ENCODE peak calls at places on chromosomes 2 and 18, in ten cellular contexts. L, H, R, M, J, K, E, O, T and X are unnamed samples.

GRCh38 chr18:24397694-24398365 is at the start of gene OSBPL1A:
- DNase-seq in L (peak), M (peak), R (peak), J (peak), O (peak), H (peak), E (peak), K (peak), T (peak), X (peak)

GRCh38 chr18:67600181-67600631 is 83.7 kb upstream of the DSEL start:
- DNase-seq in M (no peak), J (no peak), T (peak), R (peak), H (no peak), E (peak), L (peak), K (no peak), O (no peak), X (no peak)

GRCh38 chr2:160932960-160933359 is 227.3 kb upstream of the TANK start:
- DNase-seq in K (no peak), E (no peak), O (peak), L (peak), R (peak), J (no peak), M (peak), T (peak), H (no peak), X (no peak)

GRCh38 chr2:84283496-84283895 is 175.6 kb downstream of the SUCLG1 start:
- DNase-seq in M (no peak), J (no peak), T (no peak), K (no peak), L (no peak), R (no peak), E (no peak), H (no peak), O (no peak), X (no peak)

GRCh38 chr18:9575558-9575957 is 38.8 kb downstream of the PPP4R1 start:
- DNase-seq in R (peak), K (no peak), H (no peak), O (peak), L (peak), T (peak), J (peak), E (peak), M (peak), X (no peak)

GRCh38 chr2:71000780-71001591 is 6.3 kb upstream of the TEX261 start:
- DNase-seq in O (peak), E (peak), L (peak), R (peak), T (peak), J (peak), K (peak), M (peak), H (peak), X (peak)

GRCh38 chr2:212157011-212157410 is 381.6 kb downstream of the ERBB4 start:
- DNase-seq in T (peak), E (no peak), R (peak), M (no peak), L (peak), O (no peak), K (no peak), J (no peak), H (no peak), X (no peak)

GRCh38 chr18:7155887-7156286 is 38.3 kb upstream of the LAMA1 start:
- DNase-seq in R (no peak), H (no peak), T (no peak), K (no peak), L (no peak), M (no peak), J (no peak), O (no peak), E (no peak), X (no peak)

GRCh38 chr2:109701362-109701761 is 87.2 kb downstream of the SOWAHC start:
- DNase-seq in E (no peak), L (no peak), R (peak), O (no peak), M (peak), T (no peak), J (no peak), H (no peak), K (no peak), X (no peak)

GRCh38 chr18:56258178-56258577 is 380.2 kb downstream of the TXNL1 start:
- DNase-seq in O (no peak), J (no peak), T (peak), M (no peak), R (no peak), L (peak), K (no peak), E (no peak), H (no peak), X (no peak)

GRCh38 chr2:26639685-26640240 is 1.4 kb downstream of the CIB4 start:
- DNase-seq in T (no peak), E (no peak), J (no peak), R (no peak), O (no peak), K (peak), H (no peak), M (no peak), L (no peak), X (peak)

GRCh38 chr18:5630766-5631413 is 87.1 kb upstream of the EPB41L3 start:
- DNase-seq in M (no peak), L (no peak), K (no peak), E (no peak), R (no peak), H (no peak), J (peak), O (no peak), T (no peak), X (no peak)

GRCh38 chr2:230713331-230714121 is 884 bp downstream of the CAB39 start:
- DNase-seq in O (no peak), J (peak), E (peak), K (peak), T (no peak), H (peak), R (peak), M (peak), L (no peak), X (no peak)

GRCh38 chr2:85049236-85049635 is 78.3 kb downstream of the KCMF1 start:
- DNase-seq in R (no peak), L (no peak), J (no peak), T (no peak), H (no peak), M (no peak), K (no peak), O (no peak), E (no peak), X (no peak)

GRCh38 chr2:98438190-98439133 is 6.2 kb upstream of the INPP4A start:
- DNase-seq in O (no peak), R (no peak), E (no peak), H (no peak), L (no peak), J (no peak), T (no peak), M (no peak), K (no peak), X (no peak)

GRCh38 chr18:80245781-80246655 is 1.3 kb downstream of the PARD6G start:
- DNase-seq in R (peak), H (no peak), J (no peak), E (peak), K (no peak), M (no peak), L (no peak), O (no peak), T (no peak), X (no peak)

GRCh38 chr18:34921811-34922385 is 119.3 kb upstream of the MAPRE2 start:
- DNase-seq in K (no peak), H (no peak), O (no peak), R (no peak), M (no peak), T (no peak), E (no peak), L (no peak), J (no peak), X (no peak)

GRCh38 chr2:29201979-29202378 is 86.8 kb downstream of the CLIP4 start:
- DNase-seq in O (no peak), K (no peak), J (no peak), H (no peak), T (no peak), R (no peak), L (no peak), E (no peak), M (no peak), X (no peak)

GRCh38 chr18:3758531-3758930 is 308.6 kb downstream of the TGIF1 start:
- DNase-seq in J (no peak), E (no peak), R (peak), T (peak), H (no peak), O (no peak), M (no peak), K (no peak), L (peak), X (no peak)

GRCh38 chr2:181457741-181458425 is 697 bp downstream of the ITGA4 start:
- DNase-seq in E (peak), H (peak), J (peak), L (peak), R (peak), M (no peak), T (peak), K (peak), O (no peak), X (peak)
- TF ChIP-seq CTCF in E (no peak), H (no peak), J (no peak), L (no peak), R (no peak), M (no peak), T (peak), K (no peak), O (no peak), X (no peak)

GRCh38 chr2:150425121-150425559 is 62.3 kb downstream of the RND3 start:
- DNase-seq in H (no peak), J (peak), L (peak), K (no peak), E (peak), M (no peak), O (no peak), R (peak), T (peak), X (no peak)
- TF ChIP-seq CTCF in H (no peak), J (peak), L (peak), K (peak), E (no peak), M (no peak), O (no peak), R (peak), T (peak), X (no peak)

GRCh38 chr2:19810148-19810547 is 91.6 kb downstream of the TTC32 start:
- DNase-seq in M (no peak), J (no peak), R (no peak), E (no peak), T (no peak), K (no peak), L (no peak), H (no peak), O (no peak), X (no peak)
- TF ChIP-seq CTCF in M (no peak), J (no peak), R (no peak), E (no peak), T (no peak), K (no peak), L (no peak), H (no peak), O (no peak), X (no peak)

GRCh38 chr2:171185941-171186340 is 25.2 kb upstream of the TLK1 start:
- DNase-seq in E (no peak), M (no peak), T (peak), J (peak), K (no peak), H (no peak), L (peak), O (no peak), R (no peak), X (no peak)

GRCh38 chr2:171181067-171182049 is 20.7 kb upstream of the TLK1 start:
- DNase-seq in K (no peak), T (no peak), O (no peak), E (no peak), M (no peak), H (no peak), L (no peak), J (no peak), R (no peak), X (no peak)

GRCh38 chr2:171187177-171187576 is 26.5 kb upstream of the TLK1 start:
- DNase-seq in H (no peak), R (no peak), T (no peak), J (no peak), L (no peak), E (no peak), K (no peak), M (no peak), O (no peak), X (no peak)

GRCh38 chr2:171187819-171188218 is 27.1 kb upstream of the TLK1 start:
- DNase-seq in E (no peak), L (no peak), M (no peak), O (no peak), T (no peak), H (no peak), R (no peak), J (no peak), K (no peak), X (no peak)

DNA sequence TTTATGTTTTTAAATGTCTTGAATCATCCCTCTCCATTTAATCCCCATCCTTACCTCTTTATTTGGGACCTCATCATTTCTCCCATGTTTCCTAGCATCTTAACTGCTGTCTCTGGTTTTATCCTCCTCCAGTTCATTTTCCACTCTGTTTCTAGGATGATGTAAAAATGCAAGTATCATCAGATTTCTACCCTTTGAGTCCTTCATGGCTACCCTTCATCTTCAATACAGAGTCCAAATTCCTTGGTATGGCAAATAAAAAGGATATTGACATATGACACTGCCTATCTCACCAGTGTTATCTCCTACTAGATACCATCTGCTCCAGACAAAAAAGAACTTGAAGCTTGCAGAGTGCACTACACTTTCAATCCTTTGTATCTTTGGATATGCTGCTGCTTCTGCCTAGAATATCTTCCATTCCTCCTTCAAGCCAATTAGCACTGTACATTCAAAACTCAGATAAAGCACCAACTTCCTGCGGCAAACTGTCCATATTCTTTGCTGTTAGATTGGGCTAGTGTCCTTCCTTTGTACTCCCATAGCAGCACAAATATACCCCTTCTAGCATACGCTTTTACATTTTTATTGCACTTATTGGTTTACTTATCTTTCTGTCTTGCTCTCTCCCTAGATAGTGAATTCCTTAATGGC is 24.6 kb upstream of the TLK1 start:
- DNase-seq in R (no peak), M (peak), K (no peak), T (no peak), L (no peak), J (no peak), H (no peak), O (no peak), E (no peak), X (no peak)
- TF ChIP-seq CTCF in R (no peak), M (no peak), K (no peak), T (no peak), L (no peak), J (no peak), H (no peak), O (no peak), E (no peak), X (no peak)

DNA sequence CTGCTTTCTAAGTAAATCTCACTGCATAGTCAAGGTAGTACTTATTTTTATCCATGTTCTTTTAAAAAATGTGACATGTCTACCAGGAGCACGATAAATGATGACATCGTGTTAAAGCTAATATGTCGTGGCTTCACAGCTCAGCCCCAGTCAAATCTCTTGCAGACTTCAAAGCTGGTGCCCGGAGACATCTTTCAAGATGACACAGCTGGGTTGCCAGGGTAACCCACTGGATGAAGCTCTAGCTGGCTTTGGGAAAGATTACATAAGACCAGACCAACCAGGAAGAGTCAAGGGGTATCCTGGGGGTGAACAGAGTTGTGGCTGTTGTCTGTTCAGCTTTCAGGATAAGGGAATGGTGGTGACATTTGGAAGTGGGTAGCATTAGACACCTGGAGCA is 67.8 kb downstream of the VSNL1 start:
- DNase-seq in H (no peak), O (no peak), R (no peak), T (no peak), M (no peak), K (no peak), E (no peak), L (no peak), J (no peak), X (no peak)
- TF ChIP-seq CTCF in H (no peak), O (no peak), R (no peak), T (no peak), M (no peak), K (no peak), E (no peak), L (no peak), J (no peak), X (no peak)

GRCh38 chr2:240259201-240259923 is 118.9 kb upstream of the OTOS start:
- DNase-seq in O (no peak), R (no peak), K (peak), L (no peak), T (no peak), J (peak), H (peak), M (no peak), E (no peak), X (no peak)
- TF ChIP-seq CTCF in O (no peak), R (no peak), K (peak), L (no peak), T (no peak), J (peak), H (no peak), M (no peak), E (no peak), X (peak)

GRCh38 chr18:48037481-48038271 is 107.2 kb upstream of the SMAD2 start:
- DNase-seq in J (peak), T (no peak), O (no peak), H (peak), R (peak), E (no peak), L (no peak), M (no peak), K (no peak), X (no peak)
- TF ChIP-seq CTCF in J (peak), T (peak), O (peak), H (peak), R (peak), E (no peak), L (no peak), M (peak), K (peak), X (peak)

GRCh38 chr2:12317286-12317685 is 399.4 kb upstream of the TRIB2 start:
- DNase-seq in J (no peak), O (no peak), M (no peak), H (no peak), K (no peak), T (no peak), L (no peak), R (no peak), E (no peak), X (no peak)

GRCh38 chr2:12316464-12316863 is 400.3 kb upstream of the TRIB2 start:
- DNase-seq in T (no peak), K (no peak), O (no peak), R (no peak), H (no peak), J (no peak), M (no peak), L (no peak), E (no peak), X (no peak)

GRCh38 chr2:12320027-12320734 is 396.6 kb upstream of the TRIB2 start:
- DNase-seq in K (no peak), T (peak), E (no peak), M (no peak), R (no peak), J (no peak), H (no peak), L (peak), O (no peak), X (no peak)

GRCh38 chr2:12317853-12318426 is 398.8 kb upstream of the TRIB2 start:
- DNase-seq in R (peak), E (no peak), T (peak), H (no peak), O (no peak), M (no peak), K (no peak), L (peak), J (no peak), X (no peak)

GRCh38 chr2:12318427-12319057 is 398.2 kb upstream of the TRIB2 start:
- DNase-seq in M (no peak), J (no peak), R (peak), K (no peak), O (no peak), E (no peak), H (no peak), L (peak), T (peak), X (no peak)
- TF ChIP-seq CTCF in M (no peak), J (no peak), R (no peak), K (no peak), O (no peak), E (no peak), H (no peak), L (no peak), T (no peak), X (no peak)

GRCh38 chr2:138112536-138112935 is 148.3 kb downstream of the HNMT start:
- DNase-seq in K (no peak), T (peak), J (no peak), L (no peak), R (peak), M (no peak), H (no peak), O (no peak), E (no peak), X (no peak)

GRCh38 chr2:138115664-138116063 is 151.4 kb downstream of the HNMT start:
- DNase-seq in J (no peak), O (no peak), L (no peak), R (peak), K (no peak), E (no peak), T (peak), H (no peak), M (no peak), X (no peak)

GRCh38 chr2:138113871-138114525 is 149.7 kb downstream of the HNMT start:
- DNase-seq in E (no peak), K (no peak), L (no peak), M (no peak), H (no peak), O (no peak), R (no peak), J (no peak), T (no peak), X (no peak)

GRCh38 chr2:138121769-138122661 is 157.7 kb downstream of the HNMT start:
- DNase-seq in H (no peak), L (no peak), E (no peak), R (peak), K (no peak), T (no peak), J (no peak), M (peak), O (no peak), X (no peak)

DNA sequence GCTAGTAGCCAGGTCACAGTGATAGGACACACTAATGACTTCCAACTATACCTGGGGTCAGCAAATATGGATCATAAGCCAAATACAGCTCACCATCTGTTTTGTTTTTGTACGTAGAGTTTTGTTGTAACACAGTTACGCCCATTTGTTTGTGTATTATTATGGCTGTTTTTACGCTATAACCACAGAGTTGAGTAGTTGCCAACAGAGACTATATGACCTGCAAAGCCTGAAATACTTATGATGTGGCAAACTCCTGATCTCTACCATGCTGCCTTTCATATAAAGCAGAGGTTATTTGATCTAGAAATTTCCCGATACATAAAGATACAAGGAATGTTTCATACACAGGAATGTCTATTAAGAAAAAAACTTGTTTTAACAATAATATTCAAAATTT is 152.2 kb downstream of the HNMT start:
- DNase-seq in T (no peak), J (no peak), K (no peak), L (no peak), E (no peak), H (no peak), O (no peak), R (peak), M (no peak), X (no peak)
- TF ChIP-seq CTCF in T (no peak), J (no peak), K (no peak), L (no peak), E (no peak), H (no peak), O (no peak), R (no peak), M (no peak), X (no peak)